ENCODE peak calls at places on chromosomes 12 and 14, in four cellular contexts. H is neural progenitor cell, W is hepatocyte, G is OCI-LY7. C is an unnamed sample.

GRCh38 chr14:104442611-104443390 is 136.8 kb upstream of the C14orf180 start:
- DNase-seq in H (no peak), W (no peak), G (no peak), C (no peak)

GRCh38 chr14:63478437-63478852 is 64.7 kb downstream of the PPP2R5E start:
- DNase-seq in H (no peak), W (no peak), G (no peak), C (no peak)

GRCh38 chr14:66056268-66056907 is 429.8 kb upstream of the CCDC196 start:
- DNase-seq in H (no peak), W (no peak), G (no peak), C (no peak)

GRCh38 chr14:101361044-101361443 is 200.3 kb upstream of the DIO3 start:
- DNase-seq in H (no peak), W (no peak), G (peak; percentile 98), C (peak; percentile 83)

GRCh38 chr12:16587514-16587913 is 18.4 kb downstream of the LMO3 start:
- DNase-seq in H (no peak), W (no peak), G (no peak), C (no peak)

GRCh38 chr12:113056381-113056630 is 224 bp upstream of the DTX1 start:
- DNase-seq in H (no peak), W (no peak), G (no peak), C (no peak)

GRCh38 chr12:52969828-52970569 is 21.1 kb downstream of the KRT18 start:
- DNase-seq in H (no peak), W (peak; percentile 59), G (no peak), C (no peak)

GRCh38 chr12:95515197-95515596 is 36.1 kb downstream of the USP44 start:
- DNase-seq in H (no peak), W (no peak), G (no peak), C (no peak)

GRCh38 chr12:123076604-123077297 is 74.1 kb downstream of the PITPNM2 start:
- DNase-seq in H (no peak), W (no peak), G (no peak), C (no peak)

GRCh38 chr12:119684730-119685129 is 16.8 kb downstream of the PRKAB1 start:
- DNase-seq in H (no peak), W (no peak), G (no peak), C (no peak)

GRCh38 chr14:55754871-55755270 is 174.9 kb downstream of the KTN1 start:
- DNase-seq in H (no peak), W (no peak), G (no peak), C (no peak)

GRCh38 chr12:55743131-55743921 is 404 bp downstream of the GDF11 start:
- DNase-seq in H (peak; percentile 95), W (peak; percentile 83), G (peak; percentile 84), C (peak; percentile 85)

GRCh38 chr12:121084229-121084628 is 45.2 kb upstream of the OASL start:
- DNase-seq in H (no peak), W (no peak), G (no peak), C (no peak)
- H2AFZ ChIP-seq in H (no peak overlapping the region), W (no peak overlapping the region), G (no peak overlapping the region), C (no peak overlapping the region)

GRCh38 chr12:10454531-10454930 is 1.4 kb upstream of the KLRC1 start:
- DNase-seq in H (no peak), W (no peak), G (no peak), C (no peak)
- H2AFZ ChIP-seq in H (no peak overlapping the region), W (no peak overlapping the region), G (peak overlapping the region; percentile 33), C (no peak overlapping the region)

GRCh38 chr12:11652351-11653040 is 3.0 kb downstream of the ETV6 start:
- DNase-seq in H (peak; percentile 18), W (peak; percentile 20), G (peak; percentile 50), C (no peak)
- H2AFZ ChIP-seq in H (no peak overlapping the region), W (no peak overlapping the region), G (peak overlapping the region; percentile 11), C (no peak overlapping the region)

GRCh38 chr14:74488788-74489397 is 4.2 kb downstream of the NPC2 start:
- DNase-seq in H (no peak), W (no peak), G (peak; percentile 47), C (peak; percentile 51)

GRCh38 chr14:74495356-74495755 is 1.8 kb downstream of the ISCA2 start:
- DNase-seq in H (no peak), W (no peak), G (no peak), C (no peak)

GRCh38 chr14:74493343-74494261 is at the start of gene ISCA2:
- DNase-seq in H (peak; percentile 100), W (peak; percentile 99), G (peak; percentile 99), C (peak; percentile 100)

GRCh38 chr14:74491952-74492351 is 1.2 kb downstream of the NPC2 start:
- DNase-seq in H (peak; percentile 50), W (peak; percentile 36), G (peak; percentile 75), C (peak; percentile 81)

GRCh38 chr14:74492413-74493342 is at the start of gene NPC2:
- DNase-seq in H (no peak), W (no peak), G (no peak), C (peak; percentile 46)
- H2AFZ ChIP-seq in H (peak within 1 kb of the TSS; percentile 69), W (peak within 1 kb of the TSS; percentile 90), G (peak within 1 kb of the TSS; percentile 84), C (peak within 1 kb of the TSS; percentile 100)

GRCh38 chr14:103188691-103189480 is 65.6 kb downstream of the TNFAIP2 start:
- DNase-seq in H (peak; percentile 36), W (peak; percentile 73), G (no peak), C (no peak)
- H2AFZ ChIP-seq in H (peak overlapping the region; percentile 68), W (peak overlapping the region; percentile 83), G (no peak overlapping the region), C (no peak overlapping the region)

GRCh38 chr12:50083301-50083700 is 1.8 kb upstream of the SMARCD1 start:
- DNase-seq in H (no peak), W (no peak), G (no peak), C (no peak)
- H2AFZ ChIP-seq in H (no peak overlapping the region), W (no peak overlapping the region), G (no peak overlapping the region), C (no peak overlapping the region)

DNA sequence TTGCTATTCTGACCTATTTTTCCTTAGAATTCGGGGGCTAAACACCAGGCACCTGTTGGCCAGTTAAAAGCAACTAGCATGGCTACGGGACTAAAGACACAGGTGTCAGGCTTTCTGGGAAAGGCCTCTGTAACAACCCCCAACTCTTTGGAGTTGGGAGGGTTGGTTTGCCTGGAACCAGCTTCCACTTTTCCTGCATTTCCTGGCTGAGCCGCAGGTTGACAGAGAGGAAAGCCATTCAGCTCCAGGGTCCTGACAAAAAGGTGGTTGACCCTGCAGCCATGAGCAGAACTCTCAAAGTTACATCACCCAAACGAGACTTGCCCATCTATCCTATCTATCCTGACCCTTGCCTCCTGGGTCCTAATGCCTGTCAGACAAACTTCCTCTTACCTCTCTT is 375.4 kb upstream of the SFSWAP start:
- DNase-seq in H (no peak), W (no peak), G (no peak), C (no peak)
- H2AFZ ChIP-seq in H (no peak overlapping the region), W (no peak overlapping the region), G (no peak overlapping the region), C (no peak overlapping the region)

DNA sequence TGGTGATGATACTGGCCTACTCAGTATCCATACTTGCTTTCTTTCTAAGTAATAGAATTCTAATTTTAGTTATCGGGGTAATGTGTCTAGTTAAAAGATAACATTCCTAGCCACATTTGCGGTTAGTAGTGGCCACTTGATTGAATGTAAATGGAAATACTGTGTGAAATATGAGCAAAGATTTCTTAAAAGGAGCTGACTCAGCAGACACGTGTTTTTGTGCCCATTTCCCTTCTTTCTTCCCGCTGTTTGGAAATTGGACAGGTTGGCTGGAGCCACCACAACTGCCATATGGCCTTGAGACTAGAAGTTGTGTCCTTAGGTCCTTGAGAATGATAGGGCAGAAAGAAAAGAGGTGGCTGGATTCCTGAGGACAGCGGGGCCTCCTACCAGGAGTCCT is 19.8 kb upstream of the DCD start:
- DNase-seq in H (no peak), W (no peak), G (no peak), C (no peak)
- H2AFZ ChIP-seq in H (peak overlapping the region; percentile 24), W (no peak overlapping the region), G (no peak overlapping the region), C (peak overlapping the region; percentile 51)

C was measured in Karpas-422.